ENCODE peak calls at places on chromosomes 4 and X, in six cellular contexts. One of them, this sample, is unnamed.
A peak's percentile ranks its signal among the peaks of the same experiment; 100 is the strongest.

GRCh38 chr4:7843831-7844230 is 95.8 kb downstream of the AFAP1 start:
- DNase-seq in GM23338: no peak
- DNase-seq in neural progenitor cell: no peak
- DNase-seq in PC-3: peak; percentile 17
- DNase-seq in MM.1S: no peak
- DNase-seq in GM23248: no peak
- DNase-seq in this sample: no peak

GRCh38 chr4:20421586-20421985 is 169.9 kb downstream of the SLIT2 start:
- DNase-seq in GM23338: no peak
- DNase-seq in neural progenitor cell: no peak
- DNase-seq in PC-3: no peak
- DNase-seq in MM.1S: no peak
- DNase-seq in GM23248: no peak
- DNase-seq in this sample: no peak

GRCh38 chr4:165814256-165815010 is 58.6 kb upstream of the TLL1 start:
- DNase-seq in GM23338: no peak
- DNase-seq in neural progenitor cell: no peak
- DNase-seq in PC-3: peak; percentile 7
- DNase-seq in MM.1S: no peak
- DNase-seq in GM23248: peak; percentile 1
- DNase-seq in this sample: no peak

GRCh38 chr4:681736-682451 is 7.1 kb downstream of the SLC49A3 start:
- DNase-seq in GM23338: peak; percentile 72
- DNase-seq in neural progenitor cell: peak; percentile 63
- DNase-seq in PC-3: peak; percentile 55
- DNase-seq in MM.1S: no peak
- DNase-seq in GM23248: no peak
- DNase-seq in this sample: no peak

GRCh38 chr4:6778435-6778834 is 4.1 kb upstream of the KIAA0232 start:
- DNase-seq in GM23338: no peak
- DNase-seq in neural progenitor cell: no peak
- DNase-seq in PC-3: no peak
- DNase-seq in MM.1S: no peak
- DNase-seq in GM23248: no peak
- DNase-seq in this sample: no peak

GRCh38 chrX:40380649-40381488 is 199.9 kb upstream of the ATP6AP2 start:
- DNase-seq in GM23338: no peak
- DNase-seq in neural progenitor cell: peak; percentile 23
- DNase-seq in PC-3: no peak
- DNase-seq in MM.1S: no peak
- DNase-seq in GM23248: no peak
- DNase-seq in this sample: no peak

GRCh38 chr4:146334862-146335449 is 120.6 kb downstream of the REELD1 start:
- DNase-seq in GM23338: no peak
- DNase-seq in neural progenitor cell: no peak
- DNase-seq in PC-3: no peak
- DNase-seq in MM.1S: no peak
- DNase-seq in GM23248: peak; percentile 59
- DNase-seq in this sample: no peak

GRCh38 chrX:50988649-50989048 is 78.1 kb downstream of the BMP15 start:
- DNase-seq in GM23338: peak; percentile 49
- DNase-seq in neural progenitor cell: peak; percentile 53
- DNase-seq in PC-3: peak; percentile 34
- DNase-seq in MM.1S: peak; percentile 11
- DNase-seq in GM23248: peak; percentile 53
- DNase-seq in this sample: no peak

GRCh38 chr4:166091914-166092510 is 219.0 kb downstream of the TLL1 start:
- DNase-seq in GM23338: peak; percentile 54
- DNase-seq in neural progenitor cell: peak; percentile 65
- DNase-seq in PC-3: peak; percentile 64
- DNase-seq in MM.1S: peak; percentile 61
- DNase-seq in GM23248: peak; percentile 66
- DNase-seq in this sample: peak; percentile 15

GRCh38 chr4:2907706-2908293 is 55.4 kb downstream of the NOP14 start:
- DNase-seq in GM23338: no peak
- DNase-seq in neural progenitor cell: no peak
- DNase-seq in PC-3: peak; percentile 68
- DNase-seq in MM.1S: no peak
- DNase-seq in GM23248: no peak
- DNase-seq in this sample: no peak

GRCh38 chr4:182192511-182193181 is 50.6 kb upstream of the TENM3 start:
- DNase-seq in GM23338: no peak
- DNase-seq in neural progenitor cell: no peak
- DNase-seq in PC-3: no peak
- DNase-seq in MM.1S: no peak
- DNase-seq in GM23248: no peak
- DNase-seq in this sample: no peak

GRCh38 chr4:177313263-177313662 is 3.6 kb downstream of the NEIL3 start:
- DNase-seq in GM23338: no peak
- DNase-seq in neural progenitor cell: no peak
- DNase-seq in PC-3: no peak
- DNase-seq in MM.1S: no peak
- DNase-seq in GM23248: peak; percentile 66
- DNase-seq in this sample: no peak

DNA sequence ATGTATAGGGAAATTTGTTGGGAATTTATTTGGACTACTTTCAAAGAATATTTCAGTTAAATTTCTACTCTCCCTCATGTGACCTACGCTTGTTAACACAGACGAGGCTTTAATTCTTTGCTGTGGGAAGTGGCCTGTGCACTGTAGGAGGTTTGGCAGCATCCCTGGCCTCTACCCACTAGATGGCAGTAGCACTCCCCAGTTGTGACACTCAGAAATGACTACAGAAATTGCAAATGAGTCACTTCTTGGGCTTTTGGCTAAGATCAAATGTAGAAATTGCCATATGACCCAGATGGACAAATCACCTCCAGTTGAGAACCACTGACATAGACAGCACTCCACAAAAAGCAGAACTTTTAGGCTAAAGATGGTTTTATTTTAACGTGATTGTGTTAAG is 22.1 kb downstream of the PIR start:
- DNase-seq in GM23338: peak; percentile 65
- DNase-seq in neural progenitor cell: peak; percentile 74
- DNase-seq in PC-3: peak; percentile 77
- DNase-seq in MM.1S: peak; percentile 54
- DNase-seq in GM23248: peak; percentile 69
- DNase-seq in this sample: peak; percentile 27
- TF ChIP-seq EZH2phosphoT487 in GM23338: no peak
- TF ChIP-seq EZH2phosphoT487 in neural progenitor cell: no peak
- TF ChIP-seq EZH2phosphoT487 in PC-3: no peak
- TF ChIP-seq EZH2phosphoT487 in MM.1S: no peak
- TF ChIP-seq EZH2phosphoT487 in GM23248: no peak
- TF ChIP-seq EZH2phosphoT487 in this sample: no peak

GRCh38 chr4:52659016-52659721 is at the start of gene USP46:
- DNase-seq in GM23338: peak; percentile 79
- DNase-seq in neural progenitor cell: peak; percentile 91
- DNase-seq in PC-3: peak; percentile 77
- DNase-seq in MM.1S: peak; percentile 73
- DNase-seq in GM23248: peak; percentile 90
- DNase-seq in this sample: peak; percentile 15

GRCh38 chr4:52659722-52660261 is 691 bp upstream of the USP46 start:
- DNase-seq in GM23338: peak; percentile 60
- DNase-seq in neural progenitor cell: peak; percentile 58
- DNase-seq in PC-3: peak; percentile 35
- DNase-seq in MM.1S: no peak
- DNase-seq in GM23248: peak; percentile 64
- DNase-seq in this sample: no peak

GRCh38 chr4:52657630-52658501 is 1.2 kb downstream of the USP46 start:
- DNase-seq in GM23338: peak; percentile 94
- DNase-seq in neural progenitor cell: peak; percentile 72
- DNase-seq in PC-3: peak; percentile 47
- DNase-seq in MM.1S: no peak
- DNase-seq in GM23248: peak; percentile 49
- DNase-seq in this sample: peak; percentile 6

GRCh38 chr4:52657317-52657629 is 1.8 kb downstream of the USP46 start:
- DNase-seq in GM23338: no peak
- DNase-seq in neural progenitor cell: no peak
- DNase-seq in PC-3: no peak
- DNase-seq in MM.1S: no peak
- DNase-seq in GM23248: no peak
- DNase-seq in this sample: no peak

DNA sequence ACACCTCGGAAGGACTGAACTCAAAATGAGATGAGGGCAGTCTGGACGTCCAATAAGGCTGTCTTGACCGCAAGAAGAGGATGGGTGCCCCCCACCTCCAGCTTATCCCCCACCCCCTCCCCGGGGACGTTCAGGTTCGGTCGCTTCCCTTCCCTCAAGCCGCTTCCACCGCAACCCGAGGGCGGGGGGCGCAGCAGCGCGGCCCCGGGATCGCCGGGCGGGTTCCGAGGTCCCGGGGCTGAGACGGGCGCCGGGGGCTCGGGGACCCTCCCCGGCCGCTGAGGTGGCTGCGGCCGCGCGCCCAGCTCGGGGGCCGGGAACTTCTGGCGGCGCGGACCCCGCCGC is 458 bp downstream of the USP46 start:
- DNase-seq in GM23338: peak; percentile 45
- DNase-seq in neural progenitor cell: no peak
- DNase-seq in PC-3: no peak
- DNase-seq in MM.1S: no peak
- DNase-seq in GM23248: peak; percentile 35
- DNase-seq in this sample: no peak
- TF ChIP-seq EZH2phosphoT487 in GM23338: no peak
- TF ChIP-seq EZH2phosphoT487 in neural progenitor cell: no peak
- TF ChIP-seq EZH2phosphoT487 in PC-3: no peak
- TF ChIP-seq EZH2phosphoT487 in MM.1S: no peak
- TF ChIP-seq EZH2phosphoT487 in GM23248: no peak
- TF ChIP-seq EZH2phosphoT487 in this sample: no peak

DNA sequence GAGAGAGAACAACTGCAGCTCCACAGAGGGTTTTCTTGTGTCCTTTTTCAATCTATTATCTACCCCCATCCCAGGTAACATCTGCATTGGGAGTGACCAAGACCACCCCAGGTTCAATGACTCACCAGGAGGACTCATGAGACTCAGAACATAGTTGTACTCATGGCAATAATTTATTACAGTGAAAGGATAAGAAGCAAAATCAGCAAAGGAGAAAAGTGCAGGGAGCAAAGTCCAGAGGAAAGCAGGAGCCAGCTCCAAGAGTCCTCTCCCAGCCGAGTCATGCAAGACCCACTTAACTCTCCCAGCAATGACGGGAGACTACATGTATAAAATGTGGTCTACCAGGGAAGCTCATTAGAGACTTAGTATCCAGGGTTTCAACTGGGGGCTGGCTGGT is 129.5 kb upstream of the RBPJ start:
- DNase-seq in GM23338: no peak
- DNase-seq in neural progenitor cell: no peak
- DNase-seq in PC-3: no peak
- DNase-seq in MM.1S: no peak
- DNase-seq in GM23248: no peak
- DNase-seq in this sample: no peak
- TF ChIP-seq EZH2phosphoT487 in GM23338: no peak
- TF ChIP-seq EZH2phosphoT487 in neural progenitor cell: no peak
- TF ChIP-seq EZH2phosphoT487 in PC-3: no peak
- TF ChIP-seq EZH2phosphoT487 in MM.1S: no peak
- TF ChIP-seq EZH2phosphoT487 in GM23248: no peak
- TF ChIP-seq EZH2phosphoT487 in this sample: no peak

DNA sequence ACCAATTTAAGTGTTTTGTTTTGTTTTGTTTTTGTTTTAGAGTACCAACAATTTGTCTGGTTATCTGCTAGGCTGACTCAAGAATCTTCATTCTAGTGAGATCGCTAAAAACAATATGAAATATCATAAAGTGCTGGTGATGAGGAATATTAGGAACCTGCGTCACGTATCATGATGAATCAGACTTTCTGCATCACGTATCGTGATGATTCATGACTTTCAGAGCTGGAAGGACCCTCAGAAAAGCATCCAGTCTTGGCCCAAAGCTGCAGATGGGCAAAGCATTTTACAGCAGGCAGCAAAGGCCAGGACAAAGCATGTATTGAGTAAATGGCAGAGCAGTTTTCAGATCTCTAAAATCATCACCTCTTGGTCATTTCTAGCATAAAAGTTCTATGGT is 278.0 kb upstream of the BOD1L1 start:
- DNase-seq in GM23338: no peak
- DNase-seq in neural progenitor cell: no peak
- DNase-seq in PC-3: peak; percentile 72
- DNase-seq in MM.1S: no peak
- DNase-seq in GM23248: peak; percentile 30
- DNase-seq in this sample: no peak
- TF ChIP-seq EZH2phosphoT487 in GM23338: no peak
- TF ChIP-seq EZH2phosphoT487 in neural progenitor cell: no peak
- TF ChIP-seq EZH2phosphoT487 in PC-3: no peak
- TF ChIP-seq EZH2phosphoT487 in MM.1S: no peak
- TF ChIP-seq EZH2phosphoT487 in GM23248: no peak
- TF ChIP-seq EZH2phosphoT487 in this sample: no peak

GRCh38 chrX:102840871-102841705 is 96.0 kb upstream of the RAB40AL start:
- DNase-seq in GM23338: peak; percentile 69
- DNase-seq in neural progenitor cell: peak; percentile 33
- DNase-seq in PC-3: peak; percentile 80
- DNase-seq in MM.1S: no peak
- DNase-seq in GM23248: peak; percentile 10
- DNase-seq in this sample: no peak

GRCh38 chrX:102832661-102833060 is 104.4 kb upstream of the RAB40AL start:
- DNase-seq in GM23338: peak; percentile 26
- DNase-seq in neural progenitor cell: peak; percentile 16
- DNase-seq in PC-3: peak; percentile 41
- DNase-seq in MM.1S: no peak
- DNase-seq in GM23248: peak; percentile 85
- DNase-seq in this sample: no peak

GRCh38 chrX:102833136-102833535 is 103.9 kb upstream of the RAB40AL start:
- DNase-seq in GM23338: peak; percentile 1
- DNase-seq in neural progenitor cell: no peak
- DNase-seq in PC-3: peak; percentile 14
- DNase-seq in MM.1S: no peak
- DNase-seq in GM23248: peak; percentile 62
- DNase-seq in this sample: no peak

GRCh38 chrX:102837843-102838242 is 99.2 kb upstream of the RAB40AL start:
- DNase-seq in GM23338: no peak
- DNase-seq in neural progenitor cell: no peak
- DNase-seq in PC-3: no peak
- DNase-seq in MM.1S: no peak
- DNase-seq in GM23248: peak; percentile 8
- DNase-seq in this sample: no peak

GRCh38 chrX:102835504-102836146 is 101.4 kb upstream of the RAB40AL start:
- DNase-seq in GM23338: peak; percentile 48
- DNase-seq in neural progenitor cell: peak; percentile 19
- DNase-seq in PC-3: peak; percentile 53
- DNase-seq in MM.1S: peak; percentile 17
- DNase-seq in GM23248: peak; percentile 52
- DNase-seq in this sample: no peak
- TF ChIP-seq EZH2phosphoT487 in GM23338: no peak
- TF ChIP-seq EZH2phosphoT487 in neural progenitor cell: no peak
- TF ChIP-seq EZH2phosphoT487 in PC-3: no peak
- TF ChIP-seq EZH2phosphoT487 in MM.1S: no peak
- TF ChIP-seq EZH2phosphoT487 in GM23248: no peak
- TF ChIP-seq EZH2phosphoT487 in this sample: no peak

GRCh38 chr4:32032136-32032672 is 1312.0 kb downstream of the PCDH7 start:
- DNase-seq in GM23338: no peak
- DNase-seq in neural progenitor cell: no peak
- DNase-seq in PC-3: no peak
- DNase-seq in MM.1S: no peak
- DNase-seq in GM23248: no peak
- DNase-seq in this sample: no peak

GRCh38 chr4:32025840-32026459 is 1305.8 kb downstream of the PCDH7 start:
- DNase-seq in GM23338: peak; percentile 20
- DNase-seq in neural progenitor cell: no peak
- DNase-seq in PC-3: peak; percentile 51
- DNase-seq in MM.1S: no peak
- DNase-seq in GM23248: no peak
- DNase-seq in this sample: peak; percentile 74

GRCh38 chr4:32030406-32030805 is 1310.2 kb downstream of the PCDH7 start:
- DNase-seq in GM23338: no peak
- DNase-seq in neural progenitor cell: no peak
- DNase-seq in PC-3: no peak
- DNase-seq in MM.1S: no peak
- DNase-seq in GM23248: no peak
- DNase-seq in this sample: no peak

GRCh38 chr4:32031026-32031425 is 1310.9 kb downstream of the PCDH7 start:
- DNase-seq in GM23338: no peak
- DNase-seq in neural progenitor cell: no peak
- DNase-seq in PC-3: peak; percentile 22
- DNase-seq in MM.1S: no peak
- DNase-seq in GM23248: no peak
- DNase-seq in this sample: no peak
- TF ChIP-seq EZH2phosphoT487 in GM23338: no peak
- TF ChIP-seq EZH2phosphoT487 in neural progenitor cell: no peak
- TF ChIP-seq EZH2phosphoT487 in PC-3: no peak
- TF ChIP-seq EZH2phosphoT487 in MM.1S: no peak
- TF ChIP-seq EZH2phosphoT487 in GM23248: no peak
- TF ChIP-seq EZH2phosphoT487 in this sample: no peak